ENCODE peak calls at places on chromosome 1, in seven cellular contexts. Q, F, O, S, Z, L and A are unnamed samples.

GRCh38 chr1:16091296-16091695 is 17.8 kb upstream of the FAM131C start:
- DNase-seq in Q (no peak), F (no peak), O (no peak), S (no peak), Z (no peak), L (no peak), A (no peak)

GRCh38 chr1:201769966-201770365 is 59.0 kb upstream of the IPO9 start:
- DNase-seq in Q (peak), F (peak), O (no peak), S (no peak), Z (no peak), L (peak), A (peak)

GRCh38 chr1:31739281-31739853 is 24.8 kb downstream of the ADGRB2 start:
- DNase-seq in Q (no peak), F (no peak), O (peak), S (no peak), Z (no peak), L (no peak), A (no peak)

GRCh38 chr1:13699936-13700520 is at the start of gene PRDM2:
- DNase-seq in Q (peak), F (peak), O (peak), S (peak), Z (no peak), L (peak), A (no peak)

GRCh38 chr1:23527366-23527765 is 3.7 kb downstream of the E2F2 start:
- DNase-seq in Q (no peak), F (no peak), O (no peak), S (no peak), Z (no peak), L (no peak), A (no peak)

GRCh38 chr1:117284408-117285215 is 73.9 kb upstream of the VTCN1 start:
- DNase-seq in Q (peak), F (peak), O (no peak), S (no peak), Z (peak), L (peak), A (no peak)

GRCh38 chr1:26045712-26046312 is at the start of gene SLC30A2:
- DNase-seq in Q (no peak), F (no peak), O (no peak), S (no peak), Z (no peak), L (no peak), A (no peak)

GRCh38 chr1:19877821-19878636 is 4.2 kb upstream of the OTUD3 start:
- DNase-seq in Q (peak), F (no peak), O (no peak), S (no peak), Z (no peak), L (no peak), A (peak)

GRCh38 chr1:8147922-8148321 is 121.8 kb upstream of the ERRFI1 start:
- DNase-seq in Q (no peak), F (no peak), O (no peak), S (no peak), Z (no peak), L (no peak), A (peak)